ENCODE peak calls at places on chromosomes 2 and 18, in four cellular contexts. V, M, A and E are unnamed samples.

GRCh38 chr2:219175928-219176817 is 552 bp downstream of the CNPPD1 start:
- DNase-seq in V (peak), A (no peak), M (peak), E (peak)

GRCh38 chr2:204115692-204116091 is 179.1 kb downstream of the ICOS start:
- DNase-seq in A (no peak), M (no peak), V (no peak), E (peak)

GRCh38 chr18:68847219-68847860 is 49.5 kb downstream of the CCDC102B start:
- DNase-seq in M (no peak), A (no peak), V (peak), E (peak)

GRCh38 chr2:200376422-200377142 is 70.1 kb downstream of the SPATS2L start:
- DNase-seq in A (no peak), M (no peak), V (no peak), E (no peak)

GRCh38 chr2:168241208-168241607 is 6.2 kb downstream of the STK39 start:
- DNase-seq in V (no peak), M (no peak), A (peak), E (peak)

GRCh38 chr2:48126180-48126579 is 219.9 kb upstream of the FBXO11 start:
- DNase-seq in V (peak), A (no peak), M (no peak), E (no peak)

GRCh38 chr2:156800781-156801366 is 364.7 kb downstream of the GPD2 start:
- DNase-seq in M (no peak), V (no peak), A (no peak), E (peak)

GRCh38 chr2:101428413-101429176 is 41.3 kb upstream of the CREG2 start:
- DNase-seq in A (no peak), M (no peak), V (no peak), E (no peak)

GRCh38 chr2:36468463-36469266 is 113.1 kb downstream of the CRIM1 start:
- DNase-seq in M (no peak), A (no peak), V (peak), E (no peak)

GRCh38 chr18:57801379-57802165 is 1.5 kb downstream of the ATP8B1 start:
- DNase-seq in M (peak), A (peak), V (no peak), E (no peak)

GRCh38 chr2:206856474-206856873 is 82.8 kb upstream of the CPO start:
- DNase-seq in V (peak), A (no peak), M (no peak), E (no peak)

GRCh38 chr2:29104589-29105164 is 10.5 kb upstream of the CLIP4 start:
- DNase-seq in V (no peak), A (no peak), M (no peak), E (no peak)

GRCh38 chr2:230758566-230759480 is 46.2 kb downstream of the CAB39 start:
- DNase-seq in M (no peak), V (peak), A (no peak), E (no peak)

GRCh38 chr18:42480521-42480920 is 525.5 kb downstream of the PIK3C3 start:
- DNase-seq in V (no peak), M (no peak), A (no peak), E (no peak)

DNA sequence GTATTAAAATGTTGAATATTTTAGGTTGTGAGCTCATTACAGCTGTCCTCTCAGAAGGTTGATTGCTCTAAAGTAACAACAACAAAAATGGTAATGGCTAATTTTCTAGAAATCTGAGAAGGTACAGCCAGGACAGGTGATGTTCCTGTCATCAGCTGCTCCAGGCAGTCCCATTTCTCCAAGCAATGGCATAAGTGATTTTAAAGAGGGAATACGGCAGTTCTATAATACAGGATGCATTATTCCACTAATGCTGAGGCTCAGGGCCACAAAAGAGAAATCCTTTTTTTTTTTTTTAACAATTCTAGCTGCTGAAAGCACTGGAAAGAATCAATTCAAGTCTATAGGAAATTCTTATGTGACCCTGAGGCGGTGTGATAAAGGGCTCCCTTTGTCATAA is 199.9 kb downstream of the PMAIP1 start:
- DNase-seq in V (no peak), M (no peak), A (no peak), E (no peak)
- H2BK5ac ChIP-seq in V (no peak), M (no peak), A (no peak), E (no peak)

GRCh38 chr18:48676756-48677368 is 138.0 kb downstream of the CTIF start:
- DNase-seq in V (peak), M (peak), A (peak), E (peak)
- H2BK5ac ChIP-seq in V (no peak), M (no peak), A (no peak), E (no peak)

DNA sequence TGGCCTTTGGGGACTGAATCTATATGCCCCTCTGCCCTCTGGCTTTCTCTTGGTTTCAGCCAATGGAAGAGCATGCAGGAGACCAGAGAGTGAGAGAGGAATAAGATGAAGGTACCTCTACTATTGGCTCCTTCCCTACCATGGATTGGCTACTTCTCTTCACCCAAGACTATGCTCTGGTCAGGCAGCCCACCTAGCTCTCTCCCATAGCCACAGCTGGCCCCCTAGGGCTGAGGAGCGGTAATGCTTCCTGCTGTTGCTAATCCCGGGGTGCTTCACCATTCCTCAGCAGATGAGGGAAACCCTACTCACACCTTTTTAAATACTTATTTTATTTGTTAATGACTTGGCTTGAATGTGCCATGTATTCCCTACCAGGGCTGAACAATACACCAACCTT is 142.4 kb downstream of the MREG start:
- DNase-seq in V (no peak), A (peak), M (peak), E (peak)
- H2BK5ac ChIP-seq in V (no peak), A (no peak), M (no peak), E (no peak)

GRCh38 chr2:54122939-54123338 is 7.5 kb downstream of the ACYP2 start:
- DNase-seq in M (no peak), V (peak), A (no peak), E (no peak)
- H2BK5ac ChIP-seq in M (no peak), V (peak), A (no peak), E (no peak)

DNA sequence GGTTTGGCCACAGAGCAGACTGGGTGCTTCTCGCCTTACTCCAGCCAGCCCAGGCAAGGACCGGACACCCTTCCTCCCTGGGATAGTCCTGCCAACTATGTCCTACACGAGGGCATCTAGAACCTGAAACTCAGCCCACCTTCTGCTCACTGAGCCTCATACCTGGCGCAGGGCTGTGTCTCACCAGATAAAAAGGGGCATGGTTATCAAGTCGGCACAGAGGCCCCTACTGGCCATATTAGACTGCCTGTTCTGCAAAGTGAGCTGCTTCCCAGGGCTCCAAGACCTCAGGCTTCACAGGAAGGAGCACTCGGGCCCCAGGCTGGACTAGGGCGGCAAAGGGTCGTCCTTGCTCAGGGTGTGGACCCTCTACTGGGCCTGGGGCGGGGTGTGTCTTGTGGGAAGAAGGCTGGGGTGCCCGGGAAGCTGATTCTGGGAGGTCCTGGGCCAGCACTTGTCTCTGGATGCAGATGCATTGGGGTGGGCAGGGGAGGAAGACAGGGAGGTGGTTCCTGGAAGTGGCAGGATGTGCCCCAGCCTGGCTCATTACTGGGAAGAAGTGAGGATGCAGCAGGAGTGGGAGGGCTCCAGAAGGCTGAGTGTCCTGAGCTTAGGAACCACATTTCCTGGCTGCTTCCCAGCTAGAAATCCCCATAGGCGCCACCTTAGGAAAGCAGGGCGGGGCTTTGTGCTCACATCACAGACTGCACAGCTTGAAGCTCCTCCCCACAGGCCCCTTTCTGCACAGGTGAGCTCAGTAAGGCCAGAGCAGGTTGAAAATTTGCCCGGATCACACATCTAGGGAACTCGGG is 19.6 kb downstream of the EHD3 start:
- DNase-seq in V (no peak), M (peak), A (no peak), E (peak)
- H2BK5ac ChIP-seq in V (no peak), M (no peak), A (no peak), E (no peak)

DNA sequence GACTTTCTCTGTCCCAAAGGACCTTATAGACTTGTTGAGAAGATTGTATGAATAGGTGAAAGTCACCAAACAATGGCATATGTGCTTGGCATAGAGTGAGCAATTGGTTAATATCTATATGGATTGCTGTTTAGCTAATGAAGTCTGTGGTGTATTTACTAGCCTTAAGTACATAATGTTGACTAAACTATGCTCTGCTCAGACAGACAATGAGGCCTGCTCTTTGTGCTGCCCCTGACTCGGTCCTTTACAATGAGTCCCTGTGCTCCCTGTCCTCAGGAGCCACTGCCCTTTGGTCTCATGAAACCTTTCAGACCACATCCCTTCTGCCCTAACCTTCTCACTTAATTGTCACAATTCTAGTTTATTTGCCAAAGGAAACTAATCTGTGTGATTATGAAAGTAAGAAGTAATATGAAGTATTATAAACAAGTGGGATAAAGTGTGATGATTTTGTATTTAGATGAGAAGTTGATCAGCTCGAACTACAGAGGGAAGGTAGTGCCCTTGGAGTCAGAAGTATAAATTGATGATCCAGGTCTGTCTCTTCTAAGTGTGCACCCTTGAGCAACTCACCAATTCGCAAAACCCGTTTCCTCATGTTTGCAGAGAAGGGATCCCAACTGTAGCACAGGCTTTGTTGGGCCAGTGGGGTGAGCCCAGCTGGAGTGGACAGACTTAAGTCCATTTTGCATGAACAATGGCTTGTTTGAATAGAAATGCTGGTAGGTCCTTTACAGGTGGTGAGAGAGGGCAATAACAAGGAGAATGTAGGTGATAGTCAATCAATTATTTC is 21.0 kb upstream of the HNMT start:
- DNase-seq in V (no peak), A (no peak), M (no peak), E (no peak)
- H2BK5ac ChIP-seq in V (no peak), A (no peak), M (no peak), E (no peak)

GRCh38 chr2:119430023-119430498 is 1.6 kb upstream of the TMEM37 start:
- DNase-seq in V (no peak), M (peak), A (no peak), E (no peak)
- H2BK5ac ChIP-seq in V (no peak), M (no peak), A (no peak), E (no peak)

DNA sequence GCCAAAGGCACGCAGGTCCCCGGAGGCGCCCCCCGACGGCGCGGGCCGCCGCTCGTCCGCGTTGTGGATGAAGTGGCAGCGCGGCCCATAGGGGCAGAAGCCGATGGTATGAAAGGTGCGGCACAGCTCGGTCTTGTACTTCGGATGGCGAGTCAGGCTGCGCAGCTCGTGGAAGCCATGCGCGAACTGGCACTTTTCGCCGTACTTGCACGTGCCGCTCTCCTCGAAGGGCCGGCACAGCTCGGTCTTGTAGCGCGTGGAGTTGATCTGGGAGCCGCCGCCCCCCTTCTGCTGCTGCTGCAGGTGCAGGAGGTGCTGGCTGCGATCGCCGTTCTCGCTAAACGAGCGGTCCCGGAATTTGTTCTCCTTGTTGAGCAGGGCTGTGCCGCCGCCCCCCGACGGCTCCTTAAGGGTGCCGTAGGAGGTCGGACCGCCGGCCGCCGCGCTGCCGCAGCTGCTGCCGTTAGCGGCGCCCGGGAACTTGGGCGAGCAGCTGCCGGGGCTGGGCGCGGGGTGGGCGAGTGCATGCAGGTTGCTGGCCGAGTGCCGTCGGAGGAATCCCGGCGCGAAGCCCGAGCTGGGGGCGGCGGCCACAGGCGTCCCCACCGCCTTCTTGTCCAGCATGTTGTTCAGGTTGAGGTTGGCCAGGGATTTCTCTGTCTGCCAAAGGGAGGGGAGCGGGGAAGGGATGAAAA is 1.2 kb downstream of the ZFP36L2 start:
- DNase-seq in A (no peak), V (peak), M (peak), E (peak)
- H2BK5ac ChIP-seq in A (peak), V (peak), M (no peak), E (peak)

DNA sequence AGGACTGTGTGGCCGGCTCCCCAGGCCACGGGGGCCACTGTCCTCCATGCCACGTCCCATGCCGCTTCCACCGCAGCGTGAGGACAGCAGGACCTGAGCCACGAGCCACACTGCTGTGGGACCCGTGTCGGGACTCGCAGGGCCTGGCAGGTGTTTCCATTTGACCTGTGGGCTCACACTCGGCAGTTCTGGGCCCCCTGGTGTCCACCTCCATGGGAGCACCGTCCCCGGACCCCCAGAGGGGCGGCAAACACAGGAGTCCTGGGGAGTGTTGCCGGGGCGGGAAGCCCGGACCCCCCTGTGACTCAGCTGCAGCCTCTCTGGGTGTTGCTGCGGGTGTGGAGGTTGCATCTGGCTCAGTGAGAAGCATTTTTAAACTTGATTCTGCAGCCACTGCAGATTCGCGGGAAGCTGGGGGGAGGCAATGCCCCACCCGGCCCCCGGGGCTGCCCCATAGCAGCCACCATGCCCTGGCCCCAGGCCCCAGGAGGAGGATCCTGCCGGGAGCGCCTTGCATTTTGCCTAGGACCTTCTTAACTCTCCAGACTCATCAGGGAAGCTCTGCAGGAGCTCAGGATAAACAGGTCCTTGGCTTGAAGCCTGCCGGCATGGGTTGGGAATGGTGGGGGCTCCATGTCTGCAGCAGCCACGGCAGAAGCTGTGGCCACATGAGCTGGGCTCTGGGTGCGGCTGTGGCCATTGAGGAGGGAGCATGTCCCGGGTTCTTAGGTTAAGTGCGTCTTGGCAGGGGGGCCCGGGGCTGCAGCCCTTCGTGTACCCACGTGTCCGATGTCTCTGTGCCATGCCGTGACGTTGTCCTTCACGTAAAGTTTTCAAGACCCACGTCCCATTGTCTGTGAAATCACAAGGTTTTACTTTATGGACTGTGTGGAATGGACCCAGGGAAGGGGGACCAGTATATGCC is 30.9 kb downstream of the NFATC1 start:
- DNase-seq in M (no peak), V (no peak), A (no peak), E (no peak)
- H2BK5ac ChIP-seq in M (no peak), V (no peak), A (no peak), E (no peak)